ENCODE peak calls at places on chromosomes 4 and X, in four cellular contexts. One of them, this sample, is unnamed.

GRCh38 chrX:56813318-56813837 is 84.3 kb downstream of the NBDY start:
- DNase-seq in ovary: no peak
- DNase-seq in H1: no peak
- DNase-seq in A549: no peak
- DNase-seq in this sample: no peak

GRCh38 chrX:113873056-113873455 is 710.8 kb upstream of the HTR2C start:
- DNase-seq in H1: no peak
- DNase-seq in A549: no peak
- DNase-seq in ovary: no peak
- DNase-seq in this sample: no peak

GRCh38 chr4:152983774-152984411 is 47.8 kb downstream of the FHDC1 start:
- DNase-seq in A549: no peak
- DNase-seq in H1: no peak
- DNase-seq in ovary: no peak
- DNase-seq in this sample: no peak

GRCh38 chrX:29824176-29824906 is 391.0 kb upstream of the MAGEB2 start:
- DNase-seq in ovary: no peak
- DNase-seq in A549: no peak
- DNase-seq in H1: no peak
- DNase-seq in this sample: no peak

GRCh38 chr4:173536808-173537429 is 6.9 kb upstream of the HAND2 start:
- DNase-seq in H1: peak; percentile 64
- DNase-seq in A549: no peak
- DNase-seq in ovary: no peak
- DNase-seq in this sample: no peak

GRCh38 chr4:175308236-175308635 is 390.1 kb downstream of the ADAM29 start:
- DNase-seq in ovary: no peak
- DNase-seq in H1: no peak
- DNase-seq in A549: no peak
- DNase-seq in this sample: no peak

GRCh38 chr4:122879001-122879400 is 43.4 kb downstream of the NUDT6 start:
- DNase-seq in A549: no peak
- DNase-seq in ovary: no peak
- DNase-seq in H1: no peak
- DNase-seq in this sample: no peak

GRCh38 chrX:3206314-3206713 is 140.1 kb downstream of the MXRA5 start:
- DNase-seq in H1: no peak
- DNase-seq in A549: no peak
- DNase-seq in ovary: no peak
- DNase-seq in this sample: no peak

GRCh38 chr4:22019676-22020075 is 71.1 kb upstream of the KCNIP4 start:
- DNase-seq in A549: no peak
- DNase-seq in H1: no peak
- DNase-seq in ovary: no peak
- DNase-seq in this sample: no peak

GRCh38 chr4:71266090-71266794 is 72.6 kb upstream of the SLC4A4 start:
- DNase-seq in ovary: no peak
- DNase-seq in A549: no peak
- DNase-seq in H1: no peak
- DNase-seq in this sample: no peak

GRCh38 chrX:40617566-40617965 is 5.7 kb upstream of the MPC1L start:
- DNase-seq in ovary: no peak
- DNase-seq in A549: no peak
- DNase-seq in H1: no peak
- DNase-seq in this sample: no peak

GRCh38 chr4:71456841-71457240 is 118.0 kb downstream of the SLC4A4 start:
- DNase-seq in ovary: no peak
- DNase-seq in H1: no peak
- DNase-seq in A549: peak; percentile 3
- DNase-seq in this sample: no peak

GRCh38 chrX:129980540-129981206 is 1.8 kb upstream of the BCORL1 start:
- DNase-seq in A549: no peak
- DNase-seq in H1: peak; percentile 64
- DNase-seq in ovary: peak; percentile 68
- DNase-seq in this sample: peak; percentile 73

GRCh38 chr4:158850800-158851644 is 82.2 kb downstream of the FNIP2 start:
- DNase-seq in ovary: no peak
- DNase-seq in A549: no peak
- DNase-seq in H1: no peak
- DNase-seq in this sample: no peak

GRCh38 chr4:147581601-147582350 is 35.4 kb upstream of the TMEM184C start:
- DNase-seq in ovary: no peak
- DNase-seq in H1: peak; percentile 13
- DNase-seq in A549: no peak
- DNase-seq in this sample: no peak

GRCh38 chr4:150244600-150244999 is 166.4 kb downstream of the DCLK2 start:
- DNase-seq in A549: no peak
- DNase-seq in ovary: no peak
- DNase-seq in H1: no peak
- DNase-seq in this sample: no peak

GRCh38 chr4:141410839-141411238 is 190.1 kb downstream of the ZNF330 start:
- DNase-seq in ovary: no peak
- DNase-seq in A549: no peak
- DNase-seq in H1: no peak
- DNase-seq in this sample: no peak

GRCh38 chr4:137993232-137993631 is 248.9 kb downstream of the SLC7A11 start:
- DNase-seq in ovary: no peak
- DNase-seq in A549: no peak
- DNase-seq in H1: no peak
- DNase-seq in this sample: no peak

GRCh38 chrX:22650691-22651090 is 349.1 kb upstream of the DDX53 start:
- DNase-seq in ovary: no peak
- DNase-seq in H1: no peak
- DNase-seq in A549: no peak
- DNase-seq in this sample: no peak

DNA sequence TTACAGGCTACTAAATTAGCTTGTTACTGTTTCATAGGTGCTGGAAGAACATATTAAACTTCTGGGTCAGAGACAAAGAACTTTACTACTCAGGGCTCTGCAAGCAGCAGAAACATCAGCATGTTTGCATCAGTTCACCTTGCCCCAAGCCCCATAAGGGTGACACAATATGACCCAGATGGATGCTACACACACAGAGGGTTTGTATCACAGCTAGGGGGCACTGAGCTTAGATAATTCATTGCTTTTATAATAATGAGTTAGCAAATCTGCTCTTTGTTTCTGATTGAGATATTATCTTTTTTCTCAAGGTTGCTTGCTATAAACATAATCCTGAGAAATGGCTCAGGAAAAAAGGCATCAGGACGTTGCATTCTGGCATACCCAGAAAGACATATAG is 4.8 kb upstream of the SYNPO2 start:
- DNase-seq in A549: no peak
- DNase-seq in ovary: no peak
- DNase-seq in H1: no peak
- DNase-seq in this sample: no peak
- TF ChIP-seq CTCF in A549: no peak
- TF ChIP-seq CTCF in ovary: no peak
- TF ChIP-seq CTCF in H1: peak; percentile 37
- TF ChIP-seq CTCF in this sample: no peak

GRCh38 chr4:26074672-26075071 is 160.7 kb downstream of the SMIM20 start:
- DNase-seq in ovary: no peak
- DNase-seq in A549: no peak
- DNase-seq in H1: no peak
- DNase-seq in this sample: no peak
- TF ChIP-seq EP300 in ovary: no peak
- TF ChIP-seq EP300 in A549: no peak
- TF ChIP-seq EP300 in H1: no peak
- TF ChIP-seq EP300 in this sample: no peak

GRCh38 chrX:48685416-48685815 is 1.8 kb downstream of the WAS start:
- DNase-seq in H1: no peak
- DNase-seq in ovary: no peak
- DNase-seq in A549: no peak
- DNase-seq in this sample: no peak

GRCh38 chrX:48684134-48684533 is 535 bp downstream of the WAS start:
- DNase-seq in H1: no peak
- DNase-seq in A549: no peak
- DNase-seq in ovary: no peak
- DNase-seq in this sample: no peak

GRCh38 chrX:48681539-48682183 is 1.9 kb upstream of the WAS start:
- DNase-seq in H1: no peak
- DNase-seq in ovary: no peak
- DNase-seq in A549: no peak
- DNase-seq in this sample: no peak

GRCh38 chrX:48688531-48689142 is 5.0 kb downstream of the WAS start:
- DNase-seq in A549: no peak
- DNase-seq in ovary: no peak
- DNase-seq in H1: no peak
- DNase-seq in this sample: no peak

DNA sequence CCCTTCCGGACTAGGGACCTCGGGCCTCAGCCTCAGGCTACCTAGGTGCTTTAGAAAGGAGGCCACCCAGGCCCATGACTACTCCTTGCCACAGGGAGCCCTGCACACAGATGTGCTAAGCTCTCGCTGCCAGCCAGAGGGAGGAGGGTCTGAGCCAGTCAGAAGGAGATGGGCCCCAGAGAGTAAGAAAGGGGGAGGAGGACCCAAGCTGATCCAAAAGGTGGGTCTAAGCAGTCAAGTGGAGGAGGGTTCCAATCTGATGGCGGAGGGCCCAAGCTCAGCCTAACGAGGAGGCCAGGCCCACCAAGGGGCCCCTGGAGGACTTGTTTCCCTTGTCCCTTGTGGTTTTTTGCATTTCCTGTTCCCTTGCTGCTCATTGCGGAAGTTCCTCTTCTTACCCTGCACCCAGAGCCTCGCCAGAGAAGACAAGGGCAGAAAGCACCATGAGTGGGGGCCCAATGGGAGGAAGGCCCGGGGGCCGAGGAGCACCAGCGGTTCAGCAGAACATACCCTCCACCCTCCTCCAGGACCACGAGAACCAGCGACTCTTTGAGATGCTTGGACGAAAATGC is at the start of gene WAS:
- DNase-seq in ovary: no peak
- DNase-seq in H1: no peak
- DNase-seq in A549: no peak
- DNase-seq in this sample: peak; percentile 15
- TF ChIP-seq POLR2A in ovary: no peak
- TF ChIP-seq POLR2A in H1: no peak
- TF ChIP-seq POLR2A in A549: no peak
- TF ChIP-seq POLR2A in this sample: no peak

GRCh38 chrX:75784689-75785491 is at the start of gene MAGEE2:
- DNase-seq in H1: no peak
- DNase-seq in ovary: no peak
- DNase-seq in A549: no peak
- DNase-seq in this sample: no peak
- TF ChIP-seq CTCF in H1: no peak
- TF ChIP-seq CTCF in ovary: no peak
- TF ChIP-seq CTCF in A549: no peak
- TF ChIP-seq CTCF in this sample: no peak

DNA sequence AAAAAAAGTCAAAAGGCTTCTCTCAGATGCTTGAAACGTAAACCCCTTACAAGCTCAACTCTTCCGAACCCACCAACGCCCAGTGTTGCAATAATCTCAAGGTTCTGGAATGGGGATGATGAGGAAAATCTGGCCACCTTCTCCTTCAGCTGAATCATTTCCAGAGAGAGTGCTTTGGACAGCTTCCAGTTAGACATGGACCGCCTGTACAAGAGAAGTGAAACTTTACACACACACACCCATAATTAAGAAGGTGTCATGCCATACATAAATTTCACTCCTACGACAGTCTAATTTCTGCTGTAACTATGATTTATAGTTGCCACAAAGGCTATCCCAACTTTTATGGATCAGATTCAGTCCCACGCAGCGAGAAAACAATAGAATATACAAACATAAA is 72.3 kb downstream of the PRKG2 start:
- DNase-seq in ovary: no peak
- DNase-seq in H1: no peak
- DNase-seq in A549: no peak
- DNase-seq in this sample: peak; percentile 56
- TF ChIP-seq EP300 in ovary: no peak
- TF ChIP-seq EP300 in H1: no peak
- TF ChIP-seq EP300 in A549: no peak
- TF ChIP-seq EP300 in this sample: no peak

GRCh38 chr4:7659429-7660175 is 224.9 kb upstream of the PSAPL1 start:
- DNase-seq in ovary: no peak
- DNase-seq in H1: no peak
- DNase-seq in A549: no peak
- DNase-seq in this sample: no peak
- TF ChIP-seq POLR2A in ovary: no peak
- TF ChIP-seq POLR2A in H1: no peak
- TF ChIP-seq POLR2A in A549: no peak
- TF ChIP-seq POLR2A in this sample: no peak

DNA sequence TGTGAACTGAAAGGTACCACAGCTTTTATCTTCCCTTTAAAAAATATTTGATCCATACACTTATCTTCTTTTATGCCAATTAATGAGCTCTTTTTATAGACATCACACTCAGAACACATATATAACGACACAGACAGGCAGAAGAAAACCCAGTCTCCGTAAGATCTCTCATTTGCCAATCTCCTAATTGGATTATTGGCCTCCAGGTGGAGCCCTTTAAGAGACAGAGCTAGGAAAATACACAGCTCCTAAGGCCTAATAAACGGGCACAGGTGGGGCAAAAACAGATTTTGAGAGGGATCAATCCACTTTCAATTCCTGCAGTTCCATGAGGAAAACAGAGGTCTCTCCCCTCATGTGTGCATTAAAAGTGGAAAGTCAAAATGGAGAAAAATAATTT is 1495.4 kb downstream of the RPA4 start:
- DNase-seq in A549: no peak
- DNase-seq in ovary: no peak
- DNase-seq in H1: no peak
- DNase-seq in this sample: no peak
- TF ChIP-seq CTCF in A549: no peak
- TF ChIP-seq CTCF in ovary: no peak
- TF ChIP-seq CTCF in H1: peak; percentile 4
- TF ChIP-seq CTCF in this sample: no peak